ENCODE peak calls at places on chromosomes 6 and 20, in ten cellular contexts. K is mesendoderm; E is naive thymus-derived CD4-positive, alpha-beta T cell; C is cardiac muscle cell; X is psoas muscle; A is endothelial cell of umbilical vein; J is HepG2; H is pancreas; T is adrenal gland; Z is body of pancreas. L is an unnamed sample.

GRCh38 chr20:35312348-35312747 is 20.1 kb upstream of the FAM83C start:
- DNase-seq in K (peak), Z (no peak), A (peak), C (peak), X (no peak), J (peak), T (no peak), H (no peak), E (no peak), L (no peak)

GRCh38 chr6:15734118-15734897 is 71.5 kb upstream of the DTNBP1 start:
- DNase-seq in E (no peak), H (no peak), X (no peak), A (no peak), T (no peak), Z (no peak), J (no peak), K (no peak), C (no peak), L (no peak)

GRCh38 chr20:62117658-62118057 is 4.6 kb upstream of the LSM14B start:
- DNase-seq in C (no peak), K (no peak), H (no peak), X (peak), E (peak), Z (no peak), J (no peak), T (no peak), A (no peak), L (no peak)

GRCh38 chr6:139230421-139230840 is 61.4 kb downstream of the TXLNB start:
- DNase-seq in H (no peak), K (peak), X (no peak), E (no peak), Z (no peak), A (no peak), J (no peak), C (peak), T (no peak), L (no peak)

GRCh38 chr20:58111340-58112016 is 117.0 kb downstream of the ANKRD60 start:
- DNase-seq in C (no peak), Z (no peak), K (no peak), E (no peak), H (no peak), X (no peak), A (no peak), J (no peak), T (no peak), L (no peak)

GRCh38 chr20:25279403-25279802 is 31.5 kb downstream of the PYGB start:
- DNase-seq in J (no peak), T (peak), H (peak), E (no peak), Z (peak), X (no peak), C (no peak), K (no peak), A (no peak), L (no peak)

GRCh38 chr20:59159091-59159821 is 4.4 kb upstream of the ZNF831 start:
- DNase-seq in H (no peak), Z (no peak), X (no peak), A (no peak), J (no peak), E (peak), C (no peak), K (peak), T (no peak), L (no peak)

GRCh38 chr6:144346719-144347446 is 61.7 kb downstream of the UTRN start:
- DNase-seq in A (peak), T (peak), K (peak), Z (no peak), X (no peak), E (no peak), J (no peak), C (peak), H (no peak), L (no peak)

GRCh38 chr6:38794682-38795081 is 79.6 kb downstream of the DNAH8 start:
- DNase-seq in C (no peak), H (no peak), X (no peak), E (no peak), K (no peak), Z (no peak), J (no peak), T (no peak), A (no peak), L (no peak)

GRCh38 chr20:21933526-21933925 is 228.1 kb downstream of the PAX1 start:
- DNase-seq in E (no peak), X (no peak), J (no peak), A (no peak), H (no peak), C (no peak), T (no peak), Z (no peak), K (no peak), L (no peak)

GRCh38 chr20:21559305-21559704 is 45.4 kb upstream of the NKX2-2 start:
- DNase-seq in E (no peak), H (no peak), Z (no peak), X (no peak), C (no peak), A (no peak), K (no peak), T (no peak), J (no peak), L (no peak)

GRCh38 chr20:58308680-58309527 is 611 bp upstream of the RAB22A start:
- DNase-seq in E (peak), K (peak), A (peak), Z (no peak), T (peak), X (peak), C (peak), H (peak), J (no peak), L (peak)

GRCh38 chr6:89539779-89540178 is 98.8 kb downstream of the LYRM2 start:
- DNase-seq in H (no peak), A (no peak), Z (no peak), K (no peak), E (no peak), X (no peak), J (no peak), C (no peak), T (no peak), L (no peak)
- H3K4me3 ChIP-seq in H (no peak), A (no peak), Z (no peak), K (no peak), E (no peak), X (no peak), J (no peak), C (no peak), T (no peak), L (no peak)

GRCh38 chr20:33666293-33667244 is at the start of gene ACTL10:
- DNase-seq in Z (peak), H (peak), A (peak), C (peak), J (no peak), X (peak), K (peak), E (peak), T (peak), L (peak)
- H3K27ac ChIP-seq in Z (peak), H (peak), A (peak), C (peak), J (no peak), X (peak), K (no peak), E (peak), T (peak), L (peak)

GRCh38 chr6:160523223-160523622 is 140.9 kb downstream of the LPA start:
- DNase-seq in X (no peak), Z (no peak), A (no peak), C (no peak), T (no peak), J (no peak), E (no peak), K (peak), H (no peak), L (no peak)

GRCh38 chr6:160519603-160520042 is 144.5 kb downstream of the LPA start:
- DNase-seq in Z (no peak), H (no peak), A (peak), T (no peak), K (no peak), X (no peak), E (no peak), J (no peak), C (no peak), L (no peak)

GRCh38 chr6:160519133-160519532 is 144.9 kb downstream of the LPA start:
- DNase-seq in Z (no peak), E (no peak), T (no peak), A (no peak), K (no peak), C (no peak), X (no peak), H (no peak), J (no peak), L (no peak)

DNA sequence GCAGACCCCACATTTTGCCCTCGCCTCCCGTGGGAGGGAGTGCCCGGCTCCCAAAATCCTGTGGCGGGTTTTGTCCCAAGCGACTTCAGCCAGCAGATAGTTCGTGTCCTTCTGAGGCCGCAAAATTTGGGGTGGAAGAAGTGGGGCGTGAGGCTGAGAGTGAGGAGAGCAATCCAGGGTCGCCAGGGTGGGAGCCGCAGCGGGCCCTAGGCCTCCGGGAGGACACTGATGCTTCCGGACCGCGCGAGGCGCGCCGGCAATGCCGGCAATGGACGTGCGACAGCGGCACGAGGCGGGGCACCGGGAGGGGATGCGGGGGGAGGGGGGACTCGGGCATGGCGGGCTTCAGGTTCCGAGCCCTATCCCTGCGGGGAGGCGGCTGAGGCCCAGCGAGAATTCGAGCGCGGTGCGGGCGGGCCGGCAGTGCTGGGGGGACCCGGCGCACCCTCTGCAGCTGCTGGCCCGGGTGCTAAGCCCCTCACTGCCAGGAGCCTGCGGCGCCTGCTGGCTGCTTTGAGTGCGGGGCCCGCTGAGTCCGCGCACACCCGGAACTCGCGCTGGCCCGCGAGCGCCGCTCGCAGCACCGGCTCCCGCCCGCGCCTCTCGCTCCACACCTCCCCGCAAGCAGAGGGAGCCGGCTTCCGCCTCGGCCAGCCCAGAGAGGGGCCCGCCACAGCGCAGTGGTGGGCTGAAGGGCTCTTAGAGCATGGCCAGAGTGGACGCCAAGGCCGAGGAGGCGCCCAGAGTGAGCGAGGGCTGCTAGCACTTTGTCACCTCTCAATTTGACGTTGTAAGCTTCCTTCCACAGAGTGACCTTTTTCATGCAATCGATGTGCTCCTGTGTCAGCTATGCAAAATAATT is 143.8 kb downstream of the LPA start:
- DNase-seq in C (peak), K (peak), A (peak), E (peak), Z (peak), T (peak), X (peak), J (peak), H (peak), L (peak)
- H3K4me3 ChIP-seq in C (peak), K (peak), A (peak), E (peak), Z (peak), T (peak), X (peak), J (peak), H (peak), L (peak)

GRCh38 chr6:154380733-154381132 is 24.1 kb upstream of the IPCEF1 start:
- DNase-seq in Z (no peak), X (no peak), H (no peak), T (no peak), E (no peak), K (no peak), A (no peak), C (no peak), J (no peak), L (no peak)
- H3K27ac ChIP-seq in Z (no peak), X (no peak), H (no peak), T (no peak), E (no peak), K (no peak), A (no peak), C (no peak), J (no peak), L (no peak)

GRCh38 chr20:20373046-20373706 is 5.3 kb downstream of the INSM1 start:
- DNase-seq in T (no peak), E (no peak), A (no peak), C (peak), X (no peak), Z (no peak), H (no peak), K (no peak), J (no peak), L (no peak)
- H3K4me3 ChIP-seq in T (no peak), E (no peak), A (no peak), C (no peak), X (no peak), Z (no peak), H (no peak), K (no peak), J (no peak), L (no peak)